ENCODE peak calls at places on chromosome X, in ten cellular contexts. One of them, this sample, is unnamed.

GRCh38 chrX:38891641-38892413 is 90.6 kb downstream of the MID1IP1 start:
- DNase-seq in stimulated activated naive CD4-positive, alpha-beta T cell: no peak
- DNase-seq in stimulated activated CD4-positive, alpha-beta T cell treated with anti-CD3 and anti-CD28 coated beads, Interleukin-1b, Interleukin-23, amount 100 ng/mL, for 4 hours: no peak
- DNase-seq in lower leg skin: no peak
- DNase-seq in islet precursor cell: peak
- DNase-seq in A549: no peak
- DNase-seq in activated CD8-positive, alpha-beta memory T cell treated with anti-CD3 and anti-CD28 coated beads for 1 hour: no peak
- DNase-seq in lung microvascular endothelial cell: peak
- DNase-seq in NCI-H1092: no peak
- DNase-seq in NCI-H524: no peak
- DNase-seq in this sample: no peak

GRCh38 chrX:112631892-112632291 is 47.8 kb downstream of the LHFPL1 start:
- DNase-seq in activated CD8-positive, alpha-beta memory T cell treated with anti-CD3 and anti-CD28 coated beads for 1 hour: no peak
- DNase-seq in NCI-H1092: no peak
- DNase-seq in lower leg skin: no peak
- DNase-seq in lung microvascular endothelial cell: no peak
- DNase-seq in NCI-H524: no peak
- DNase-seq in stimulated activated naive CD4-positive, alpha-beta T cell: no peak
- DNase-seq in stimulated activated CD4-positive, alpha-beta T cell treated with anti-CD3 and anti-CD28 coated beads, Interleukin-1b, Interleukin-23, amount 100 ng/mL, for 4 hours: no peak
- DNase-seq in A549: no peak
- DNase-seq in islet precursor cell: no peak
- DNase-seq in this sample: no peak

GRCh38 chrX:120302434-120302833 is 8.8 kb downstream of the TMEM255A start:
- DNase-seq in lower leg skin: no peak
- DNase-seq in NCI-H1092: no peak
- DNase-seq in A549: no peak
- DNase-seq in stimulated activated CD4-positive, alpha-beta T cell treated with anti-CD3 and anti-CD28 coated beads, Interleukin-1b, Interleukin-23, amount 100 ng/mL, for 4 hours: no peak
- DNase-seq in activated CD8-positive, alpha-beta memory T cell treated with anti-CD3 and anti-CD28 coated beads for 1 hour: no peak
- DNase-seq in NCI-H524: no peak
- DNase-seq in stimulated activated naive CD4-positive, alpha-beta T cell: no peak
- DNase-seq in islet precursor cell: peak
- DNase-seq in lung microvascular endothelial cell: no peak
- DNase-seq in this sample: no peak

GRCh38 chrX:133265331-133265730 is 47.2 kb upstream of the TFDP3 start:
- DNase-seq in A549: no peak
- DNase-seq in lung microvascular endothelial cell: no peak
- DNase-seq in stimulated activated naive CD4-positive, alpha-beta T cell: no peak
- DNase-seq in lower leg skin: no peak
- DNase-seq in stimulated activated CD4-positive, alpha-beta T cell treated with anti-CD3 and anti-CD28 coated beads, Interleukin-1b, Interleukin-23, amount 100 ng/mL, for 4 hours: no peak
- DNase-seq in NCI-H1092: no peak
- DNase-seq in NCI-H524: no peak
- DNase-seq in islet precursor cell: peak
- DNase-seq in activated CD8-positive, alpha-beta memory T cell treated with anti-CD3 and anti-CD28 coated beads for 1 hour: no peak
- DNase-seq in this sample: no peak

GRCh38 chrX:41313419-41313818 is 20.5 kb upstream of the DDX3X start:
- DNase-seq in lung microvascular endothelial cell: no peak
- DNase-seq in A549: no peak
- DNase-seq in stimulated activated naive CD4-positive, alpha-beta T cell: no peak
- DNase-seq in NCI-H524: no peak
- DNase-seq in NCI-H1092: no peak
- DNase-seq in islet precursor cell: no peak
- DNase-seq in stimulated activated CD4-positive, alpha-beta T cell treated with anti-CD3 and anti-CD28 coated beads, Interleukin-1b, Interleukin-23, amount 100 ng/mL, for 4 hours: no peak
- DNase-seq in lower leg skin: no peak
- DNase-seq in activated CD8-positive, alpha-beta memory T cell treated with anti-CD3 and anti-CD28 coated beads for 1 hour: no peak
- DNase-seq in this sample: peak

GRCh38 chrX:149456476-149457245 is 48.4 kb downstream of the IDS start:
- DNase-seq in lung microvascular endothelial cell: no peak
- DNase-seq in NCI-H524: no peak
- DNase-seq in NCI-H1092: no peak
- DNase-seq in islet precursor cell: no peak
- DNase-seq in stimulated activated CD4-positive, alpha-beta T cell treated with anti-CD3 and anti-CD28 coated beads, Interleukin-1b, Interleukin-23, amount 100 ng/mL, for 4 hours: no peak
- DNase-seq in stimulated activated naive CD4-positive, alpha-beta T cell: no peak
- DNase-seq in activated CD8-positive, alpha-beta memory T cell treated with anti-CD3 and anti-CD28 coated beads for 1 hour: no peak
- DNase-seq in lower leg skin: no peak
- DNase-seq in A549: no peak
- DNase-seq in this sample: no peak

GRCh38 chrX:109732780-109733657 is at the start of gene ACSL4:
- DNase-seq in NCI-H1092: peak
- DNase-seq in stimulated activated CD4-positive, alpha-beta T cell treated with anti-CD3 and anti-CD28 coated beads, Interleukin-1b, Interleukin-23, amount 100 ng/mL, for 4 hours: peak
- DNase-seq in NCI-H524: peak
- DNase-seq in activated CD8-positive, alpha-beta memory T cell treated with anti-CD3 and anti-CD28 coated beads for 1 hour: peak
- DNase-seq in stimulated activated naive CD4-positive, alpha-beta T cell: peak
- DNase-seq in A549: peak
- DNase-seq in lung microvascular endothelial cell: peak
- DNase-seq in lower leg skin: peak
- DNase-seq in islet precursor cell: peak
- DNase-seq in this sample: peak

GRCh38 chrX:150856101-150856500 is 42.4 kb downstream of the CD99L2 start:
- DNase-seq in stimulated activated naive CD4-positive, alpha-beta T cell: no peak
- DNase-seq in NCI-H1092: no peak
- DNase-seq in islet precursor cell: no peak
- DNase-seq in lung microvascular endothelial cell: peak
- DNase-seq in NCI-H524: no peak
- DNase-seq in stimulated activated CD4-positive, alpha-beta T cell treated with anti-CD3 and anti-CD28 coated beads, Interleukin-1b, Interleukin-23, amount 100 ng/mL, for 4 hours: no peak
- DNase-seq in lower leg skin: no peak
- DNase-seq in activated CD8-positive, alpha-beta memory T cell treated with anti-CD3 and anti-CD28 coated beads for 1 hour: no peak
- DNase-seq in A549: no peak
- DNase-seq in this sample: no peak

GRCh38 chrX:103716967-103717366 is 6.3 kb downstream of the TMEM31 start:
- DNase-seq in lung microvascular endothelial cell: peak
- DNase-seq in lower leg skin: no peak
- DNase-seq in stimulated activated CD4-positive, alpha-beta T cell treated with anti-CD3 and anti-CD28 coated beads, Interleukin-1b, Interleukin-23, amount 100 ng/mL, for 4 hours: no peak
- DNase-seq in islet precursor cell: no peak
- DNase-seq in stimulated activated naive CD4-positive, alpha-beta T cell: no peak
- DNase-seq in A549: peak
- DNase-seq in activated CD8-positive, alpha-beta memory T cell treated with anti-CD3 and anti-CD28 coated beads for 1 hour: no peak
- DNase-seq in NCI-H1092: no peak
- DNase-seq in NCI-H524: no peak
- DNase-seq in this sample: peak